ENCODE peak calls at places on chromosome 6, in ten cellular contexts. One of them, this sample, is unnamed.
A peak's percentile ranks its signal among the peaks of the same experiment; 100 is the strongest.

GRCh38 chr6:40541556-40542174 is 45.5 kb downstream of the LRFN2 start:
- DNase-seq in prostate gland: no peak
- DNase-seq in psoas muscle: no peak
- DNase-seq in astrocyte: no peak
- DNase-seq in GM12878: no peak
- DNase-seq in CD8-positive, alpha-beta T cell: no peak
- DNase-seq in cardiac fibroblast: no peak
- DNase-seq in lower lobe of right lung: no peak
- DNase-seq in uterus: no peak
- DNase-seq in endodermal cell: no peak
- DNase-seq in this sample: no peak

GRCh38 chr6:136408205-136408604 is 118.6 kb upstream of the BCLAF1 start:
- DNase-seq in prostate gland: no peak
- DNase-seq in psoas muscle: no peak
- DNase-seq in astrocyte: peak; percentile 53
- DNase-seq in GM12878: no peak
- DNase-seq in CD8-positive, alpha-beta T cell: no peak
- DNase-seq in cardiac fibroblast: peak; percentile 34
- DNase-seq in lower lobe of right lung: no peak
- DNase-seq in uterus: no peak
- DNase-seq in endodermal cell: no peak
- DNase-seq in this sample: peak; percentile 61

GRCh38 chr6:162670345-162670744 is 57.2 kb downstream of the PRKN start:
- DNase-seq in prostate gland: no peak
- DNase-seq in psoas muscle: no peak
- DNase-seq in astrocyte: no peak
- DNase-seq in GM12878: no peak
- DNase-seq in CD8-positive, alpha-beta T cell: no peak
- DNase-seq in cardiac fibroblast: no peak
- DNase-seq in lower lobe of right lung: no peak
- DNase-seq in uterus: no peak
- DNase-seq in endodermal cell: no peak
- DNase-seq in this sample: no peak

GRCh38 chr6:152261179-152261578 is 376.0 kb downstream of the SYNE1 start:
- DNase-seq in prostate gland: no peak
- DNase-seq in psoas muscle: peak; percentile 39
- DNase-seq in astrocyte: no peak
- DNase-seq in GM12878: no peak
- DNase-seq in CD8-positive, alpha-beta T cell: no peak
- DNase-seq in cardiac fibroblast: no peak
- DNase-seq in lower lobe of right lung: no peak
- DNase-seq in uterus: no peak
- DNase-seq in endodermal cell: no peak
- DNase-seq in this sample: no peak

GRCh38 chr6:170473226-170473789 is 79.8 kb downstream of the PSMB1 start:
- DNase-seq in prostate gland: no peak
- DNase-seq in psoas muscle: no peak
- DNase-seq in astrocyte: no peak
- DNase-seq in GM12878: no peak
- DNase-seq in CD8-positive, alpha-beta T cell: no peak
- DNase-seq in cardiac fibroblast: no peak
- DNase-seq in lower lobe of right lung: no peak
- DNase-seq in uterus: no peak
- DNase-seq in endodermal cell: no peak
- DNase-seq in this sample: peak; percentile 15

GRCh38 chr6:118400582-118400981 is 147.5 kb upstream of the PLN start:
- DNase-seq in prostate gland: no peak
- DNase-seq in psoas muscle: no peak
- DNase-seq in astrocyte: no peak
- DNase-seq in GM12878: no peak
- DNase-seq in CD8-positive, alpha-beta T cell: no peak
- DNase-seq in cardiac fibroblast: no peak
- DNase-seq in lower lobe of right lung: no peak
- DNase-seq in uterus: no peak
- DNase-seq in endodermal cell: no peak
- DNase-seq in this sample: peak; percentile 40

GRCh38 chr6:72425003-72425681 is 196.7 kb upstream of the KCNQ5 start:
- DNase-seq in prostate gland: no peak
- DNase-seq in psoas muscle: no peak
- DNase-seq in astrocyte: peak; percentile 96
- DNase-seq in GM12878: no peak
- DNase-seq in CD8-positive, alpha-beta T cell: no peak
- DNase-seq in cardiac fibroblast: peak; percentile 42
- DNase-seq in lower lobe of right lung: no peak
- DNase-seq in uterus: no peak
- DNase-seq in endodermal cell: no peak
- DNase-seq in this sample: peak; percentile 75

GRCh38 chr6:30926644-30927043 is 5.3 kb downstream of the SFTA2 start:
- DNase-seq in prostate gland: no peak
- DNase-seq in psoas muscle: no peak
- DNase-seq in astrocyte: peak; percentile 35
- DNase-seq in GM12878: no peak
- DNase-seq in CD8-positive, alpha-beta T cell: no peak
- DNase-seq in cardiac fibroblast: peak; percentile 13
- DNase-seq in lower lobe of right lung: peak; percentile 84
- DNase-seq in uterus: no peak
- DNase-seq in endodermal cell: no peak
- DNase-seq in this sample: peak; percentile 63

GRCh38 chr6:42745083-42745637 is 743 bp downstream of the TBCC start:
- DNase-seq in prostate gland: no peak
- DNase-seq in psoas muscle: peak; percentile 40
- DNase-seq in astrocyte: no peak
- DNase-seq in GM12878: no peak
- DNase-seq in CD8-positive, alpha-beta T cell: peak; percentile 12
- DNase-seq in cardiac fibroblast: peak; percentile 19
- DNase-seq in lower lobe of right lung: peak; percentile 59
- DNase-seq in uterus: peak; percentile 28
- DNase-seq in endodermal cell: peak; percentile 71
- DNase-seq in this sample: peak; percentile 59

GRCh38 chr6:134372603-134373281 is 54.8 kb upstream of the SGK1 start:
- DNase-seq in prostate gland: peak; percentile 44
- DNase-seq in psoas muscle: peak; percentile 37
- DNase-seq in astrocyte: peak; percentile 32
- DNase-seq in GM12878: no peak
- DNase-seq in CD8-positive, alpha-beta T cell: no peak
- DNase-seq in cardiac fibroblast: peak; percentile 80
- DNase-seq in lower lobe of right lung: peak; percentile 68
- DNase-seq in uterus: no peak
- DNase-seq in endodermal cell: no peak
- DNase-seq in this sample: peak; percentile 94

DNA sequence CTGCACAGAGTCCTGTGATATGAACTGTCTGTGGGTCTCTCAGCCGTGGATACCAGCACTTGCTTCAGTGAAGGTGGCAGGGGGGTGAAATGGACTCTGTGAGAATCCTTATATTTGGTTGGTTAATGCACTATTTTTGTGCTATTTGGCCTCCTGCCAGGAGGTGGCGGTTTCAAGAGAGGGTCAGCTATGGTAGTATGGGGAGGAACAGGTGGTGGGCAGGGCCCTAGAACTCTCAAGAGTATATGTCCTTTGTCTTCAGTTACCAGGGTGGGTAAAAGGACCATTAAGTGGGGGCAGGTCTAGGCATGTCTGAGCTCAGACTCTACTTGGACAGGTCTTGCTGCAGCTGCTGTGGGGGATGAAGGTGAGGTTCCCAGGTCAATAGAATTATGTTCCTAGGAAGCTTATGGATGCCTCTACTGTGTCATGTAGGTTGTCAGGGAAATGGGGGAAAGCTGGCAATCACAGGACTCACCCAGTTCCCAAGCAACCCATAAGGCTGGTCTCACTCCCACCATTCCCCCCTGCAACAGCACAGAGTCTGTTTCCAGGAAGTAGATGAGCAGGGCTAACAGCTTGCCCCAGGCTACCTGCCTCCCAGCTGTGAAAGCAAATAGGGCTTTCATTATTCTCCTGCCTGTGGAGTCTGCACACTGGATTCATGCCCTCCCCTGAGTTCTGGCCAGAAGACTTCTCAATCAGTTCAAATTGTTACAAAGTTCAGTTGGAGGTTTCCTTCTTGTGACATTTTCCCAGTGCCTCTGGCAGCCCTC is 56.8 kb upstream of the PHIP start:
- DNase-seq in prostate gland: no peak
- DNase-seq in psoas muscle: no peak
- DNase-seq in astrocyte: no peak
- DNase-seq in GM12878: no peak
- DNase-seq in CD8-positive, alpha-beta T cell: no peak
- DNase-seq in cardiac fibroblast: no peak
- DNase-seq in lower lobe of right lung: no peak
- DNase-seq in uterus: no peak
- DNase-seq in endodermal cell: no peak
- DNase-seq in this sample: no peak
- TF ChIP-seq CTCF in prostate gland: no peak
- TF ChIP-seq CTCF in psoas muscle: no peak
- TF ChIP-seq CTCF in astrocyte: no peak
- TF ChIP-seq CTCF in GM12878: no peak
- TF ChIP-seq CTCF in CD8-positive, alpha-beta T cell: no peak
- TF ChIP-seq CTCF in cardiac fibroblast: no peak
- TF ChIP-seq CTCF in lower lobe of right lung: no peak
- TF ChIP-seq CTCF in uterus: no peak
- TF ChIP-seq CTCF in endodermal cell: peak; percentile 22
- TF ChIP-seq CTCF in this sample: no peak

DNA sequence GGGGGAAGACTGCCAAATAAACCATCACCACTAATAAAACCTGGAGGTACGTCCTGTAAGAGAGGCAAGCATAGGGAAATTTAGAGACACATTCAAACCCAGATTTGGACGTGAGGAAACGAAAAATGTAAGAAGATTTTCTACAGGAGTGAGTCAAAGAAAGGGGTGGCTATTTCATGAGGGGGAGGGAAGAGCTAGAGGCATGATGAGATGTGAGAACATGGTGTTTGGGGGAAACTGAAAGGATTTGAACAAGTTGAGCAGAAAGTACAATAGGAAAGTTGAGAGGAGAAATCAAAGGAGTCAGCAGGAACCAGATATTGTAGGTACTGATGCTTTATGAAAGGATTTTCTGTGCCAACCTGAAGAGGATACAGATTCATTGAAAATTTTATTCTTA is 179.1 kb upstream of the HS3ST5 start:
- DNase-seq in prostate gland: no peak
- DNase-seq in psoas muscle: no peak
- DNase-seq in astrocyte: no peak
- DNase-seq in GM12878: no peak
- DNase-seq in CD8-positive, alpha-beta T cell: no peak
- DNase-seq in cardiac fibroblast: no peak
- DNase-seq in lower lobe of right lung: no peak
- DNase-seq in uterus: no peak
- DNase-seq in endodermal cell: no peak
- DNase-seq in this sample: no peak
- H3K4me3 ChIP-seq in prostate gland: no peak overlapping the region
- H3K4me3 ChIP-seq in psoas muscle: no peak overlapping the region
- H3K4me3 ChIP-seq in astrocyte: no peak overlapping the region
- H3K4me3 ChIP-seq in GM12878: no peak overlapping the region
- H3K4me3 ChIP-seq in CD8-positive, alpha-beta T cell: no peak overlapping the region
- H3K4me3 ChIP-seq in cardiac fibroblast: no peak overlapping the region
- H3K4me3 ChIP-seq in lower lobe of right lung: no peak overlapping the region
- H3K4me3 ChIP-seq in uterus: no peak overlapping the region
- H3K4me3 ChIP-seq in endodermal cell: no peak overlapping the region
- H3K4me3 ChIP-seq in this sample: no peak overlapping the region

GRCh38 chr6:109024784-109025183 is 69.9 kb downstream of the SESN1 start:
- DNase-seq in prostate gland: no peak
- DNase-seq in psoas muscle: peak; percentile 21
- DNase-seq in astrocyte: no peak
- DNase-seq in GM12878: no peak
- DNase-seq in CD8-positive, alpha-beta T cell: no peak
- DNase-seq in cardiac fibroblast: peak; percentile 26
- DNase-seq in lower lobe of right lung: no peak
- DNase-seq in uterus: no peak
- DNase-seq in endodermal cell: peak; percentile 61
- DNase-seq in this sample: peak; percentile 34
- TF ChIP-seq CTCF in prostate gland: no peak
- TF ChIP-seq CTCF in psoas muscle: peak; percentile 44
- TF ChIP-seq CTCF in astrocyte: no peak
- TF ChIP-seq CTCF in GM12878: no peak
- TF ChIP-seq CTCF in CD8-positive, alpha-beta T cell: no peak
- TF ChIP-seq CTCF in cardiac fibroblast: peak; percentile 44
- TF ChIP-seq CTCF in lower lobe of right lung: no peak
- TF ChIP-seq CTCF in uterus: no peak
- TF ChIP-seq CTCF in endodermal cell: peak; percentile 72
- TF ChIP-seq CTCF in this sample: peak; percentile 40

GRCh38 chr6:26045939-26046368 is 41.3 kb upstream of the HFE start:
- DNase-seq in prostate gland: no peak
- DNase-seq in psoas muscle: no peak
- DNase-seq in astrocyte: no peak
- DNase-seq in GM12878: no peak
- DNase-seq in CD8-positive, alpha-beta T cell: no peak
- DNase-seq in cardiac fibroblast: no peak
- DNase-seq in lower lobe of right lung: no peak
- DNase-seq in uterus: no peak
- DNase-seq in endodermal cell: no peak
- DNase-seq in this sample: no peak

GRCh38 chr6:26045046-26045938 is 41.9 kb upstream of the HFE start:
- DNase-seq in prostate gland: peak; percentile 91
- DNase-seq in psoas muscle: no peak
- DNase-seq in astrocyte: peak; percentile 84
- DNase-seq in GM12878: peak; percentile 99
- DNase-seq in CD8-positive, alpha-beta T cell: peak; percentile 70
- DNase-seq in cardiac fibroblast: peak; percentile 95
- DNase-seq in lower lobe of right lung: peak; percentile 69
- DNase-seq in uterus: peak; percentile 93
- DNase-seq in endodermal cell: no peak
- DNase-seq in this sample: peak; percentile 96

GRCh38 chr6:26044140-26045045 is 42.8 kb upstream of the HFE start:
- DNase-seq in prostate gland: peak; percentile 19
- DNase-seq in psoas muscle: no peak
- DNase-seq in astrocyte: no peak
- DNase-seq in GM12878: no peak
- DNase-seq in CD8-positive, alpha-beta T cell: no peak
- DNase-seq in cardiac fibroblast: peak; percentile 19
- DNase-seq in lower lobe of right lung: peak; percentile 69
- DNase-seq in uterus: no peak
- DNase-seq in endodermal cell: no peak
- DNase-seq in this sample: peak; percentile 55

GRCh38 chr6:26041946-26042345 is 45.3 kb upstream of the HFE start:
- DNase-seq in prostate gland: no peak
- DNase-seq in psoas muscle: no peak
- DNase-seq in astrocyte: no peak
- DNase-seq in GM12878: no peak
- DNase-seq in CD8-positive, alpha-beta T cell: no peak
- DNase-seq in cardiac fibroblast: no peak
- DNase-seq in lower lobe of right lung: no peak
- DNase-seq in uterus: no peak
- DNase-seq in endodermal cell: no peak
- DNase-seq in this sample: no peak

DNA sequence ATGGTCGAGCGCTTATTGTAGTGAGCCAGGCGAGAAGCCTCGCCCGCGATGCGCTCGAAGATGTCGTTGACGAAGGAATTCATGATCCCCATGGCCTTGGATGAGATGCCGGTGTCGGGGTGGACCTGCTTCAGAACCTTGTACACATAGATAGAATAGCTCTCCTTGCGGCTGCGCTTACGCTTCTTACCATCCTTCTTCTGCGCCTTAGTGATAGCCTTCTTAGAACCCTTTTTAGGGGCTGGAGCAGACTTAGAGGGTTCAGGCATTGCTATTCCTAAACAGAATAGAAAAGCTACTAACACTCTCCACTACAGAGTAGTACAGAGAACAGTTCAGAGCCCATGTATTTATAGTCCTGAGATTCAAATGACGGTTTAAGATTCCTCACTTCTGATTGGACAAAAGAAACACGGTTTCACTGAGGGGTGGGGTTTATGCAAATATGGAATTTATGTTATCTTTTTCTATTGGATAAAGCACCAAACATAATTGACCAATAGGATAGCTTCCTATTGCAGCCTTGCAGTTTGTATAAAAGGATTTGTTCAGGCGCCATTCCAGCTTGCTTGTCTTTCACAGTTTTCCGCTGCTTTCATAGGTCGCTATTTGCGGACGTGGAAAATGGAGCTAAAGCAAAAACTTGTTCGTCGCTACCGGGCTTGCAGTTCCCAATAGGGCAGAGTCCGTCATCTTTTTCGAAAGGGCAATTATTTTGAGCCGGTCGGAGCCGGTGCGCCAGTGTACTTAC is 43.7 kb upstream of the HFE start:
- DNase-seq in prostate gland: peak; percentile 87
- DNase-seq in psoas muscle: no peak
- DNase-seq in astrocyte: peak; percentile 95
- DNase-seq in GM12878: peak; percentile 96
- DNase-seq in CD8-positive, alpha-beta T cell: peak; percentile 55
- DNase-seq in cardiac fibroblast: peak; percentile 99
- DNase-seq in lower lobe of right lung: peak; percentile 59
- DNase-seq in uterus: peak; percentile 91
- DNase-seq in endodermal cell: no peak
- DNase-seq in this sample: peak; percentile 99
- H3K4me3 ChIP-seq in prostate gland: peak overlapping the region; percentile 28
- H3K4me3 ChIP-seq in psoas muscle: peak overlapping the region; percentile 61
- H3K4me3 ChIP-seq in astrocyte: peak overlapping the region; percentile 67
- H3K4me3 ChIP-seq in GM12878: peak overlapping the region; percentile 64
- H3K4me3 ChIP-seq in CD8-positive, alpha-beta T cell: peak overlapping the region; percentile 76
- H3K4me3 ChIP-seq in cardiac fibroblast: peak overlapping the region; percentile 38
- H3K4me3 ChIP-seq in lower lobe of right lung: peak overlapping the region; percentile 55
- H3K4me3 ChIP-seq in uterus: peak overlapping the region; percentile 53
- H3K4me3 ChIP-seq in endodermal cell: no peak overlapping the region
- H3K4me3 ChIP-seq in this sample: peak overlapping the region; percentile 66